ENCODE peak calls at places on chromosomes 2 and 18, in six cellular contexts. K is left lung; E is pancreas; T is Karpas-422; V is effector memory CD4-positive, alpha-beta T cell; Y is prostate gland. B is an unnamed sample. For H3K9me3, the result is how much of the 10 kb centered on the place peaks cover.

GRCh38 chr2:230893881-230894781 is 29.4 kb downstream of the ITM2C start:
- DNase-seq in K (no peak), Y (no peak), T (peak), E (peak), V (no peak), B (no peak)

GRCh38 chr2:201256001-201256544 is 4.3 kb upstream of the CASP8 start:
- DNase-seq in V (no peak), E (no peak), K (no peak), Y (no peak), T (no peak), B (no peak)

GRCh38 chr2:156445311-156446218 is 9.4 kb downstream of the GPD2 start:
- DNase-seq in Y (no peak), E (no peak), V (no peak), T (no peak), K (no peak), B (no peak)

GRCh38 chr18:49183921-49184320 is 233.2 kb upstream of the SMAD7 start:
- DNase-seq in T (no peak), K (no peak), Y (no peak), V (no peak), E (no peak), B (no peak)

GRCh38 chr2:96413067-96413722 is 77.6 kb downstream of the NCAPH start:
- DNase-seq in Y (peak), E (no peak), T (no peak), V (no peak), K (no peak), B (no peak)

GRCh38 chr2:190655113-190655512 is 6.2 kb downstream of the NAB1 start:
- DNase-seq in Y (no peak), K (no peak), E (no peak), T (no peak), V (no peak), B (no peak)

GRCh38 chr2:185433824-185434223 is 304.8 kb upstream of the FSIP2 start:
- DNase-seq in V (no peak), T (no peak), K (no peak), Y (no peak), E (no peak), B (no peak)

GRCh38 chr2:151619337-151619989 is 114.8 kb downstream of the NEB start:
- DNase-seq in Y (no peak), K (no peak), T (no peak), V (no peak), E (no peak), B (no peak)

GRCh38 chr2:8484502-8485283 is 197.2 kb upstream of the ID2 start:
- DNase-seq in K (no peak), Y (no peak), E (peak), T (no peak), V (peak), B (no peak)

GRCh38 chr2:67561411-67561965 is 164.4 kb downstream of the ETAA1 start:
- DNase-seq in K (no peak), T (no peak), Y (peak), V (no peak), E (peak), B (no peak)

GRCh38 chr2:224472137-224472536 is 70.2 kb upstream of the FAM124B start:
- DNase-seq in V (no peak), E (no peak), Y (no peak), T (no peak), K (no peak), B (no peak)

GRCh38 chr2:238304116-238304515 is 15.7 kb upstream of the PER2 start:
- DNase-seq in V (no peak), E (peak), Y (no peak), K (peak), T (no peak), B (no peak)

GRCh38 chr2:111207892-111208291 is 87.2 kb downstream of the BCL2L11 start:
- DNase-seq in Y (no peak), E (no peak), T (no peak), V (no peak), K (no peak), B (no peak)

GRCh38 chr18:74378179-74378682 is 62.6 kb downstream of the C18orf63 start:
- DNase-seq in K (no peak), V (no peak), T (no peak), E (no peak), Y (no peak), B (no peak)

GRCh38 chr2:217694296-217694695 is 308.5 kb downstream of the TNS1 start:
- DNase-seq in V (no peak), K (no peak), T (no peak), Y (no peak), E (no peak), B (no peak)

GRCh38 chr2:203869610-203870042 is 2.1 kb downstream of the CTLA4 start:
- DNase-seq in E (no peak), Y (no peak), K (no peak), T (no peak), V (peak), B (peak)

GRCh38 chr18:24504401-24504800 is 44.0 kb downstream of the HRH4 start:
- DNase-seq in V (no peak), Y (no peak), E (no peak), K (no peak), T (no peak), B (no peak)

GRCh38 chr2:164896226-164896625 is 54.6 kb upstream of the COBLL1 start:
- DNase-seq in T (no peak), Y (no peak), V (no peak), E (no peak), K (no peak), B (no peak)

GRCh38 chr2:9984217-9984739 is 32.8 kb downstream of the GRHL1 start:
- DNase-seq in T (peak), E (no peak), Y (no peak), V (no peak), K (no peak), B (no peak)

GRCh38 chr2:212153923-212154322 is 384.7 kb downstream of the ERBB4 start:
- DNase-seq in V (no peak), E (no peak), K (no peak), T (no peak), Y (no peak), B (no peak)

GRCh38 chr18:51337406-51337805 is 139.9 kb upstream of the MEX3C start:
- DNase-seq in Y (no peak), E (no peak), V (no peak), T (peak), K (no peak), B (no peak)

GRCh38 chr2:226564667-226565066 is 235.0 kb downstream of the IRS1 start:
- DNase-seq in V (no peak), K (no peak), E (no peak), Y (no peak), T (no peak), B (no peak)

GRCh38 chr18:55999641-56000040 is 411.6 kb upstream of the TCF4 start:
- DNase-seq in T (no peak), Y (no peak), V (no peak), E (no peak), K (no peak), B (no peak)
- H3K9me3 ChIP-seq in T (under half), Y (under half), V (under half), E (under half), K (under half), B (under half)

GRCh38 chr2:215633360-215633759 is 197.5 kb upstream of the FN1 start:
- DNase-seq in K (no peak), V (no peak), E (no peak), Y (no peak), T (no peak), B (no peak)

GRCh38 chr2:215635071-215635787 is 199.4 kb upstream of the FN1 start:
- DNase-seq in E (no peak), V (no peak), Y (no peak), T (no peak), K (no peak), B (no peak)

GRCh38 chr2:215637658-215638057 is 201.8 kb upstream of the FN1 start:
- DNase-seq in E (no peak), V (no peak), K (no peak), Y (no peak), T (no peak), B (no peak)

GRCh38 chr2:215638687-215639086 is 202.8 kb upstream of the FN1 start:
- DNase-seq in V (no peak), E (no peak), Y (no peak), T (no peak), K (no peak), B (no peak)

GRCh38 chr2:215635788-215636139 is 199.9 kb upstream of the FN1 start:
- DNase-seq in V (no peak), Y (no peak), T (peak), K (no peak), E (no peak), B (no peak)
- H3K9me3 ChIP-seq in V (under half), Y (under half), T (under half), K (under half), E (under half), B (under half)

DNA sequence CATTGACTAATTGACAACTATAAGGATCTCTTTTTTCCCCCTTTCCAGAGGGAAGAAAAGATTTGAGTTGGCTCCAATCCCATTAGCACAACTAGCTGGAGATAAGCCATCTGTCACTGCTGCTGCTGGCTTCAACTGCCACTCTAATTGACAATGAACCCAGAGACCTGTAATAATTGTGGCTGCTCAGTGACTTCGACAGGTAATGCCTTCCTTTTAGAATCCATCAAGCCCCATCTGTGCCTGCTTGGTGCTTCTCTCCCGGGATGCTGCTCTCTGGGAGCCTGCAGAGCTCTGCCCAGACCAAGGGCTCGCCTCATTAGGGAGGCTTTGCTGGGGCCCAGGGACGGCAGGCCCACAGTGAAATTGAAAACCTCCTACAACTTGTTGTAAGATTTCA is 376.7 kb upstream of the SOX11 start:
- DNase-seq in T (no peak), E (no peak), V (no peak), Y (no peak), K (no peak), B (no peak)
- H3K9me3 ChIP-seq in T (under half), E (under half), V (under half), Y (under half), K (under half), B (under half)

GRCh38 chr18:71994273-71994672 is 549.9 kb downstream of the CBLN2 start:
- DNase-seq in Y (no peak), K (no peak), V (no peak), E (no peak), T (no peak), B (no peak)
- H3K9me3 ChIP-seq in Y (under half), K (under half), V (under half), E (under half), T (half or more), B (under half)

GRCh38 chr2:260507-261161 is 3.2 kb downstream of the SH3YL1 start:
- DNase-seq in E (no peak), V (no peak), Y (no peak), T (no peak), K (no peak), B (no peak)

GRCh38 chr2:262117-262516 is 1.7 kb downstream of the SH3YL1 start:
- DNase-seq in K (no peak), E (no peak), Y (no peak), T (no peak), V (no peak), B (no peak)

GRCh38 chr2:257842-258241 is 6.0 kb downstream of the SH3YL1 start:
- DNase-seq in E (no peak), Y (no peak), V (no peak), K (no peak), T (no peak), B (no peak)

GRCh38 chr2:258933-259332 is 4.9 kb downstream of the SH3YL1 start:
- DNase-seq in K (no peak), V (no peak), Y (no peak), E (no peak), T (no peak), B (no peak)

DNA sequence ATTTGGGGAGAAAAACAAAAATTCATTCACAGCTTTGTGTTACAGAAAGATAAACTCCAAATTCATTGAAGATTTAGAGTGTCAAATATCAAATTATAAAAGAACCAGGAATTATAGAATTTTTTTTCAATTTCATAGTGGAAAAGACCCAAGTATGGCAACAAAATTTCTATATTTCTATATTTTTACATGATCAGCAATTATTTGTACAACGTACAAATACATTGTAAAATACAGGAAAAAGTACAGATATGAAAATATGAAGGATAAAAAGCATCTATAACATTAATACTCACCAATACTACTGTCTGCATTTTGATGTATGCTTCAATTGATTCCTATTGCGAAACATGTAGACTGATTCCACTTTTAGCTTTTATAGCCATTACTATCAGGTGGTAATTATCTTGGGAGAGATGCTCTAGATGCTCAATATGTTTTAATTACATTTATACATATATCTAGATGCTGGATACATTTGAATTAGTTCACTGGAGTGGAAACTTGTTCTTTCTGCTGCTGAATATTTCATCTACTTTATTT is 4.0 kb downstream of the SH3YL1 start:
- DNase-seq in V (no peak), T (no peak), Y (no peak), E (no peak), K (no peak), B (no peak)
- H3K9me3 ChIP-seq in V (under half), T (under half), Y (under half), E (under half), K (under half), B (under half)

GRCh38 chr2:72993585-72994280 is 76.4 kb downstream of the EMX1 start:
- DNase-seq in Y (no peak), T (no peak), K (no peak), E (no peak), V (no peak), B (no peak)
- H3K9me3 ChIP-seq in Y (under half), T (under half), K (under half), E (under half), V (under half), B (under half)

DNA sequence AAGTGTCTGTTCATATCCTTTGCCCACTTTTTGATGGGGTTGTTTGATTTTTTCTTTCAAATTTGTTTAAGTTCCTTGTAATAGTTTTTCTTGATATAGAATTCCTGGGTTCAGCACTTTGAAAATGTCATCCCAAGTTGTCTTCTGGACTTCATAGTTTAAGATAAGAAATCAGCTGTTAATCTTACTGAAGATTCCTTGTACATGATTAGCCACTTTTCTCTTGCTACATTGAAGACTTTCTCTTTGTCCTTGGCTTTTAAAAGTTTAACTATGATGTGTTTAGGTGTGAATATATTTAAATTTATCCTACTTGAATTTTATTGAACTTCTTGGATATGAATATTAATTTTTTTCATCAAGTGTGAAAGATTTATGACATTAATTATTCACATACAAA is 387.2 kb upstream of the CWC22 start:
- DNase-seq in K (no peak), T (no peak), V (no peak), E (no peak), Y (no peak), B (no peak)
- H3K9me3 ChIP-seq in K (under half), T (under half), V (under half), E (under half), Y (under half), B (under half)

DNA sequence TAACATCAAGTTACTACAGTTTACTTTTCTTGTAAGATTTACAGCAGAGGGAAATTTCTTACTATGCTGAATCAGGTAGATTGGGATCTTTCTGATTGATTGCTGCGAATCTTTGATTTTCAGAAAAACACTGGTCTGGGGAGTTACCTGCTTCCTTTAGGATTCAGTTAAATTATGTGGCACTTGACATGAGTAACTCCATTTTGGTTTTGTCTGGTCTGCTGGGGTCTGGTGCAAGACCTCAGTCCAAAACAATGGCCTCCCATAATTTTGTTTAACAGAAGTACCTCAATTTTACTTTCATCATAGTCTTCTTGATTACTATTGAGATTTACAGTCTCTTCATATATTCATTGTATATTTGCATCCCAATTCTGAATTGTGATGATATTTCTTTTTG is 775.5 kb downstream of the TRIB2 start:
- DNase-seq in V (no peak), K (no peak), T (no peak), E (no peak), Y (no peak), B (no peak)
- H3K9me3 ChIP-seq in V (under half), K (under half), T (under half), E (under half), Y (under half), B (under half)